ENCODE peak calls at places on chromosomes 3 and 15, in seven cellular contexts. L, T, M, C, K, A and N are unnamed samples.

GRCh38 chr3:140572334-140572733 is 105.5 kb upstream of the TRIM42 start:
- DNase-seq in L (no peak), T (no peak), M (no peak), C (no peak), K (no peak), A (no peak), N (no peak)

GRCh38 chr15:27545494-27546255 is 553.4 kb downstream of the OCA2 start:
- DNase-seq in L (no peak), T (no peak), M (no peak), C (no peak), K (no peak), A (no peak), N (no peak)

GRCh38 chr3:8967553-8967952 is 4.3 kb upstream of the RAD18 start:
- DNase-seq in L (no peak), T (no peak), M (no peak), C (no peak), K (no peak), A (no peak), N (no peak)

GRCh38 chr15:74396445-74397238 is 29.2 kb upstream of the CYP11A1 start:
- DNase-seq in L (no peak), T (peak), M (peak), C (no peak), K (peak), A (no peak), N (peak)

GRCh38 chr3:123394391-123395022 is 54.4 kb downstream of the ADCY5 start:
- DNase-seq in L (no peak), T (no peak), M (no peak), C (no peak), K (no peak), A (no peak), N (no peak)

GRCh38 chr15:76151599-76151974 is 91.8 kb downstream of the TMEM266 start:
- DNase-seq in L (no peak), T (no peak), M (no peak), C (no peak), K (no peak), A (no peak), N (no peak)

GRCh38 chr3:116470589-116470988 is 25.3 kb upstream of the LSAMP start:
- DNase-seq in L (no peak), T (no peak), M (no peak), C (no peak), K (no peak), A (no peak), N (no peak)

GRCh38 chr3:45785626-45786150 is 10.6 kb downstream of the SLC6A20 start:
- DNase-seq in L (no peak), T (no peak), M (no peak), C (no peak), K (no peak), A (peak), N (no peak)

GRCh38 chr15:25810631-25811077 is 52.5 kb downstream of the ATP10A start:
- DNase-seq in L (no peak), T (no peak), M (no peak), C (no peak), K (no peak), A (no peak), N (no peak)

GRCh38 chr3:99909714-99910508 is 92.2 kb downstream of the CMSS1 start:
- DNase-seq in L (no peak), T (peak), M (no peak), C (no peak), K (peak), A (no peak), N (peak)

DNA sequence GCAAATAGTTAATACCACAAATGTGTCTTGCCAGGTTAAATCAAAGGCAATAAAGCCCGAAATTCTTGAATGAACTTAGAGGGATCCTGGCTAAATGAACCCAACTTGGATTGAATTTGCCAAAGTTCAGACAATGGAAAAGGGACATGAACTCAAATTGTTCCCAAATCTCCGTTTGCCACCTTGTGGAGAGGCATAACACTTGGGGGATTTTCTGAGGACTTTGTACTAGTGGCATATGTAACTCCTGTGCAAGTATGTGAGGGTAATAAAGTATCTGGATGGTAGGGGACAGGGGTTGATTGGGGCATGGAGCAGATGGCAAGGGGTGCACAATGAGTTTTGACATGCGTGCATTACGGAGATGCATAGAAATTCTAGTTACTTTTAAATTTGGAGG is 1.3 kb upstream of the TCAIM start:
- DNase-seq in L (no peak), T (peak), M (no peak), C (no peak), K (no peak), A (no peak), N (no peak)
- TF ChIP-seq CTCF in L (no peak), T (no peak), M (no peak), C (peak), K (no peak), A (no peak), N (no peak)

GRCh38 chr15:62390793-62391543 is 225.9 kb upstream of the C2CD4B start:
- DNase-seq in L (peak), T (peak), M (no peak), C (peak), K (peak), A (peak), N (peak)
- TF ChIP-seq CTCF in L (no peak), T (no peak), M (no peak), C (no peak), K (peak), A (no peak), N (no peak)

DNA sequence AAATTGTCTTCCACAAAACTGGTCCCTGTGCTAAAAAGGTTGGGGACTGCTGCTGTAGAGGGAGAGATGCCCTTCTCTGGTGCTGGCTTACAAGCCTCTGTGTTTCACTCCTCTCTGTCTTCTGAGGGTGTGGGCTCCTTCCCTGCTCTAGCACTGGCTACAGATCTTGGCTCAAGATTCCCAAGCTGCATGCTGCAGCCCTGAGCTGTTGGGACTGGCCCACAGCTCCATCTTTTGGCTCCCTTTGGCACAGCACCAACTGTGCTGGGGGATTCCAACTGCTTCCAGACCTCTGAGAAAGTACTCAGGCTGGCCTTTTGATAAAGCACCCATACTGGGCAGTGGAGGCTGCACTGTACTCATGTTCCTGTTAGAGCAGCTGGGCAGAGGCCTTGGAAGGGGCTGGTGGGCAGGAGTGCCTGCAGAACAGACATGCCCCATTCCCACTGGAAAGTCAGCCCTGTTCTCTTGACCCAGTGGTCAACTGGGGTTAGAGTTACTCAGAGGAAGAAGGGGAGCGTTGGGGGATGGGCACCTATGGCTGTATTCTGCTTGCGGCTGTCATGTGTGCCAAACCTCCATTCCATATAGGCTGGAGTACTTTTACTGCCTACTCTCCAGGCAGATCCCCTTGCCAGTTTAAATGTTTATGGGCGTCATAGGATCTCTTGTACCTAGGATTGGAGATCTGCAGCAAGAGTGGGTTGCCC is 55.7 kb downstream of the GALK2 start:
- DNase-seq in L (no peak), T (peak), M (no peak), C (peak), K (peak), A (no peak), N (peak)
- TF ChIP-seq CTCF in L (peak), T (peak), M (no peak), C (peak), K (peak), A (no peak), N (peak)

GRCh38 chr3:36992806-36993325 is at the start of gene EPM2AIP1:
- DNase-seq in L (no peak), T (no peak), M (peak), C (peak), K (no peak), A (no peak), N (no peak)
- TF ChIP-seq CTCF in L (peak), T (no peak), M (peak), C (peak), K (peak), A (no peak), N (peak)

GRCh38 chr3:150409527-150410310 is 1.6 kb downstream of the TSC22D2 start:
- DNase-seq in L (peak), T (peak), M (no peak), C (peak), K (peak), A (peak), N (peak)

GRCh38 chr3:150409125-150409526 is 1.0 kb downstream of the TSC22D2 start:
- DNase-seq in L (peak), T (no peak), M (no peak), C (no peak), K (no peak), A (no peak), N (no peak)

GRCh38 chr3:150407818-150408231 is 273 bp upstream of the TSC22D2 start:
- DNase-seq in L (peak), T (no peak), M (no peak), C (no peak), K (peak), A (peak), N (no peak)

GRCh38 chr3:150407051-150407817 is 864 bp upstream of the TSC22D2 start:
- DNase-seq in L (no peak), T (no peak), M (no peak), C (no peak), K (no peak), A (no peak), N (peak)

GRCh38 chr3:150408232-150409124 is at the start of gene TSC22D2:
- DNase-seq in L (peak), T (peak), M (peak), C (peak), K (peak), A (peak), N (peak)
- TF ChIP-seq CTCF in L (peak), T (peak), M (no peak), C (no peak), K (peak), A (no peak), N (no peak)

GRCh38 chr15:67064607-67065530 is 533 bp upstream of the SMAD3 start:
- DNase-seq in L (no peak), T (peak), M (no peak), C (peak), K (no peak), A (peak), N (no peak)
- TF ChIP-seq CTCF in L (peak), T (peak), M (no peak), C (no peak), K (no peak), A (no peak), N (no peak)

GRCh38 chr3:41434781-41435180 is 235.5 kb downstream of the CTNNB1 start:
- DNase-seq in L (no peak), T (peak), M (no peak), C (no peak), K (peak), A (no peak), N (no peak)
- TF ChIP-seq CTCF in L (no peak), T (no peak), M (no peak), C (no peak), K (no peak), A (no peak), N (no peak)

GRCh38 chr3:193812791-193813505 is 219.9 kb downstream of the OPA1 start:
- DNase-seq in L (no peak), T (no peak), M (no peak), C (no peak), K (no peak), A (no peak), N (no peak)
- TF ChIP-seq CTCF in L (no peak), T (no peak), M (no peak), C (no peak), K (no peak), A (no peak), N (no peak)

DNA sequence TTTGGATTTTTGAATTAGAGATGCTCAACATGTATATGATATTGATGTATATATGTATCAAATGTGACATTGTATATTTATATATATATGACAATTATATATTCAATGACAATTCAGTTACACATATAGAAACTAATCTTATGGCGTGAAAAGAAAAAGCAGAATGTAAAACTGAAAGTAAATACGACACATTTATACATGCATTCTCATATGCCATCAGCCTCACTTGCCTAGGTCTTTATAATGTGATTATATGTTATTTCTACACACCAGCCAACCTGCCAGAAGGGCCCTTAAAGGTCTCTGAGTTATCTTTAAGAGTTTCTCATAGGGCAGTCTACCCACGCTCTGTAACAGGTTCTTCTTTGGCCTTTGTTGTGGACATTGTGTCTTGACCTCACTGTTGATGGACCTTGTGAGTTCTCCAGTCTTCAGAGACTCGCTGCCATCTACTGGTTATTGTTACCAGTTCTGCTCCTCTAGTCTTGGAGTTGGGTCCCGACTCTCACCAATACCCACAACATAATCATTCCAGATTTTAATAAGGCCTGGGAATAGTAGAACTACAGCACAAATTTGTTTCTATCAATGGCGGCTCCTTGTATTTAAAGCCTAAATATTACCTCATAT is 371.5 kb upstream of the GOLIM4 start:
- DNase-seq in L (peak), T (peak), M (peak), C (peak), K (peak), A (peak), N (peak)
- TF ChIP-seq CTCF in L (peak), T (peak), M (peak), C (no peak), K (peak), A (no peak), N (peak)

DNA sequence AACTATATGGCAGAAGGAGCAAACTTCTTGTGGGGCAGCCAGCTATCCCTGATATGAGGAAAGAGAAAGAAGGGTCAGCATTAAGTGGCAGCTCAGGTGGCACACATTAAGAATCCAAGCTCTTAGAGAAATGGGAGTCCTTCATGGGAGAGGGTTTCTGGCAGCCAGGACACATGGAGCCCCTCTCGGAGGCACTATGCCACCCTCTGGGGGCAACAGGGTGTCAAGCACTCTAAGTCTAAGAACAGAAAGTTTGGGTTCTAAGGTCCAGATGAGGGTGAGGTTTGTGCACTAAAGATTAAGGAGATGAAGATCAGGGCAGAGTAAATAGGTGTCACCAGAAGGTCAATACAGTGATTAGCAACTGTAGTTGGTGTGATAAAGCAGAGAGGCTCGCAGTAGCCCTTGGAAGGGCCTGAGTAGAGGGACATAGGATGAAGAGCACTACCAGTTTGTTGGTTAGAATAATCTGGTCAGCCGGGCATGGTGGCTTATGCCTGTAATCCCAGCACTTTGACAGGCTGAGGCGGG is 89.3 kb downstream of the ST6GAL1 start:
- DNase-seq in L (no peak), T (no peak), M (no peak), C (no peak), K (no peak), A (peak), N (no peak)
- TF ChIP-seq CTCF in L (no peak), T (no peak), M (peak), C (no peak), K (no peak), A (no peak), N (no peak)